ENCODE peak calls at places on chromosomes 12 and 14, in six cellular contexts. F is HFF-Myc, G is foreskin fibroblast, V is psoas muscle, N is Panc1, H is PC-3. E is an unnamed sample.

GRCh38 chr12:69900720-69901131 is 75.7 kb downstream of the MYRFL start:
- DNase-seq in G (peak), H (peak), V (peak), F (peak), N (no peak), E (peak)

GRCh38 chr12:50188280-50188781 is 21.2 kb upstream of the CERS5 start:
- DNase-seq in N (no peak), V (no peak), F (no peak), H (no peak), G (peak), E (peak)

GRCh38 chr14:77062261-77062660 is 33.8 kb upstream of the IRF2BPL start:
- DNase-seq in V (no peak), N (no peak), G (no peak), F (no peak), H (no peak), E (no peak)

GRCh38 chr12:55044135-55044534 is 24.4 kb downstream of the NEUROD4 start:
- DNase-seq in H (no peak), G (no peak), N (no peak), V (no peak), F (no peak), E (no peak)

GRCh38 chr14:92490239-92490959 is 23.2 kb upstream of the RIN3 start:
- DNase-seq in N (no peak), G (no peak), F (no peak), V (no peak), H (no peak), E (no peak)

GRCh38 chr14:67524152-67524963 is 8.7 kb upstream of the PLEKHH1 start:
- DNase-seq in F (no peak), H (peak), N (no peak), G (no peak), V (no peak), E (peak)

GRCh38 chr12:7994731-7995205 is 37.7 kb upstream of the FOXJ2 start:
- DNase-seq in V (no peak), H (peak), G (peak), F (peak), N (no peak), E (peak)

GRCh38 chr14:50773632-50774541 is 57.1 kb downstream of the NIN start:
- DNase-seq in H (peak), G (peak), V (peak), F (peak), N (peak), E (peak)

GRCh38 chr12:132131229-132131628 is 12.9 kb downstream of the DDX51 start:
- DNase-seq in V (no peak), H (no peak), N (no peak), G (no peak), F (no peak), E (no peak)

GRCh38 chr12:104790296-104791125 is 167.6 kb downstream of the SLC41A2 start:
- DNase-seq in V (peak), N (peak), F (no peak), H (peak), G (peak), E (peak)

GRCh38 chr14:71799831-71800230 is 132.4 kb upstream of the RGS6 start:
- DNase-seq in V (no peak), G (no peak), F (no peak), N (no peak), H (no peak), E (no peak)

GRCh38 chr12:105948331-105948730 is 190.4 kb downstream of the NUAK1 start:
- DNase-seq in G (peak), H (peak), N (no peak), V (no peak), F (no peak), E (peak)

GRCh38 chr12:41552507-41553047 is 364.5 kb downstream of the PDZRN4 start:
- DNase-seq in G (no peak), F (peak), V (no peak), N (no peak), H (peak), E (no peak)

GRCh38 chr14:67719866-67720265 is 18.2 kb downstream of the RDH12 start:
- DNase-seq in F (no peak), V (no peak), G (no peak), N (no peak), H (no peak), E (no peak)

GRCh38 chr12:88153959-88154358 is 11.9 kb downstream of the TMTC3 start:
- DNase-seq in N (no peak), G (peak), V (no peak), H (peak), F (peak), E (peak)

GRCh38 chr12:6891637-6892036 is 13.0 kb upstream of the LRRC23 start:
- DNase-seq in F (no peak), V (no peak), N (no peak), H (no peak), G (no peak), E (no peak)

GRCh38 chr12:6887460-6887859 is 14.4 kb upstream of the SPSB2 start:
- DNase-seq in G (no peak), H (no peak), N (no peak), F (no peak), V (no peak), E (no peak)

GRCh38 chr12:6884539-6884938 is 11.4 kb upstream of the SPSB2 start:
- DNase-seq in F (no peak), H (no peak), G (no peak), N (no peak), V (no peak), E (no peak)

GRCh38 chr12:6890789-6891624 is 13.6 kb upstream of the LRRC23 start:
- DNase-seq in F (peak), G (peak), H (peak), V (peak), N (no peak), E (peak)

GRCh38 chr12:6888360-6888759 is 15.3 kb upstream of the SPSB2 start:
- DNase-seq in H (no peak), G (no peak), V (no peak), F (no peak), N (no peak), E (no peak)
- H3K4me3 ChIP-seq in H (no peak), G (no peak), V (no peak), F (no peak), N (no peak), E (no peak)

DNA sequence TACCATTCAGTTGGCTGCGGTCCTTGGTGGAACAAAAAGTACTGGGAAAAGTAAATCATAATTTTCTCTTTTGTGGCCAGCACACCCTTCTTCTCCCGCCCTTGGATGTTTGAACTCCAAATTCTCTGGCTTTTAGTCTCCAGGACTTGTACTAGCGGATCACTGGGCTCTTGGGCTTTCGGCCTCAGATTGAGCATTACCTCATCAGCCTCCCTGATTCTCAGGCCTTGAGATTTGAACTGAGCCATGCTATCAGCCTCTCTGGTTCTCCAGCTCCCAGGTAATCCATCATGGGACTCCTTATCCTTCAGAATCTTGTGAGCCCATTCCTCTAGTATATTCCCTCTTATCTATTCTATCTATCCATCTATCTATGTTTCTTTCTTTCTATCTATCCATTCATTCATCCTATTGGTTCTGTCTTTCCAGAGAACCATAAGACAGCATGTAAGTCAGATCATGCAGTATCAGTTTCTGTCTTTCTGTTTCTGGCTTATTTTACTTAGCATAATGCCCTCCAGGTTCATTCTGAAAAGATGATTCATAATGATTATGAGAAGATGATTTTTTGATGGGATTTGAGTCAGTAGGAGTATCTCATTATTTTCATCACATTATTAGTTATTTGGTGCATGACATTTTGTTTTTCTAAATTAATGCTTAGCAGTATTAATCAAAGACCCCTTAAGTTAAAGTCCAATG is 814.9 kb downstream of the LRFN5 start:
- DNase-seq in G (no peak), N (no peak), F (no peak), V (no peak), H (peak), E (no peak)
- H3K4me3 ChIP-seq in G (no peak), N (no peak), F (no peak), V (no peak), H (no peak), E (no peak)

GRCh38 chr12:96473394-96474093 is 15.8 kb upstream of the CFAP54 start:
- DNase-seq in G (peak), N (no peak), H (no peak), F (no peak), V (no peak), E (no peak)
- H3K4me3 ChIP-seq in G (no peak), N (no peak), H (no peak), F (no peak), V (no peak), E (no peak)

GRCh38 chr14:105629886-105630215 is 103.5 kb downstream of the TMEM121 start:
- DNase-seq in V (no peak), F (no peak), G (no peak), N (no peak), H (no peak), E (no peak)
- H3K4me3 ChIP-seq in V (no peak), F (no peak), G (no peak), N (no peak), H (no peak), E (no peak)

GRCh38 chr14:32702088-32702487 is 236.6 kb upstream of the NPAS3 start:
- DNase-seq in V (no peak), H (no peak), N (no peak), F (no peak), G (no peak), E (no peak)

GRCh38 chr14:32701475-32701874 is 237.2 kb upstream of the NPAS3 start:
- DNase-seq in G (no peak), N (no peak), F (no peak), H (no peak), V (no peak), E (no peak)

GRCh38 chr14:32703246-32703645 is 235.4 kb upstream of the NPAS3 start:
- DNase-seq in N (no peak), H (no peak), G (peak), V (no peak), F (no peak), E (peak)

GRCh38 chr14:32698831-32699230 is 239.8 kb upstream of the NPAS3 start:
- DNase-seq in V (no peak), H (peak), F (no peak), N (no peak), G (peak), E (no peak)

DNA sequence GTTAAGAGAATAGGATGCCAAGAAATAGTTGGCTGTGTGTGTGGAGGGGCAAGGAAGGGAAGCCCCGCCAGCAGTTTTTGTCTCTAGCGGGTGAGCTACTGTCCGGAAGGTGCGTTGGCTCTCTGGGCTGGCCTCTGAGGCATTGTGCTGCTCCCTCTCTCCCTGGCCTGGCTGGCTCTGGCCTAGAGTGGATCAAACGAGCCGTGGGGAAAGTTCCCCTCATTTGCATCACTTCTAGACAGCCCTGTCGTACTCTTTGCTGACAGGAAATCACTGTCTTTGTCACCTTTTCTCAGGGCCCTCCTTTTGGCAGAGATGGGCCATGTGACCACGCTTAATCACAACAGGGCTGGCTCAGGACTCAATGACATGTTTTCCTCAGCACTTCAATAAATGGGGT is 236.1 kb upstream of the NPAS3 start:
- DNase-seq in V (peak), H (no peak), N (no peak), G (no peak), F (no peak), E (no peak)
- H3K4me3 ChIP-seq in V (no peak), H (no peak), N (no peak), G (no peak), F (no peak), E (no peak)

DNA sequence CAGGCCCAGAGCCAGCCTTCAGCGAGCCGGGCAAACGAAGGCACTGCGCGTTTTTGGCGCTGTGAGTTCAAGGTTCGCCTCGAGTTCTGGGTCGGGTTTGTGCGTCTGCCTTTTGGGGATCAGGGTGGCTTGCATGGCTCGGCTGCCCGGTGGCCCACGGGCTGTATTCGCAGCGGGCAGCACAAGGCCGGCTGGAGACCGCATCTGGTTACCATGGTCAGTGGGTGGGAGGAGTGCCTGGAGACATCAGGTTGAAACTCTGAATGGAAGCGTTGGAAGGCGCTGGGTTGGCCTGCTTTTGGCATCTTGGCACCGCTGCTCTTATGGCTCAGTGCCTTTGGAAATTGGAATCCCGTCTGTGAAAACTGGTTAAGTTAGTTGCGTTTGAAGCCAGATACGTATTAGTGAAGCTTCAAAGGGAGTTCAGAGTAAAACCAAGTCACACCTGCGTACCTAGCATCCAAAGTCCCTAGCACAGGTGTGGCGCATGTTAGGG is 50.9 kb downstream of the SNAPC1 start:
- DNase-seq in N (no peak), H (no peak), G (peak), F (no peak), V (no peak), E (no peak)
- H3K4me3 ChIP-seq in N (peak), H (peak), G (peak), F (peak), V (peak), E (peak)

GRCh38 chr12:47774664-47775063 is 1.6 kb downstream of the SLC48A1 start:
- DNase-seq in N (no peak), F (no peak), H (no peak), G (no peak), V (peak), E (no peak)

GRCh38 chr12:47777151-47777550 is 4.1 kb downstream of the SLC48A1 start:
- DNase-seq in H (no peak), F (no peak), N (no peak), G (no peak), V (no peak), E (no peak)

GRCh38 chr12:47776471-47777143 is 3.6 kb downstream of the SLC48A1 start:
- DNase-seq in H (no peak), V (no peak), F (no peak), N (no peak), G (peak), E (peak)

GRCh38 chr12:47773858-47774580 is 981 bp downstream of the SLC48A1 start:
- DNase-seq in H (peak), N (no peak), V (no peak), F (no peak), G (no peak), E (no peak)

DNA sequence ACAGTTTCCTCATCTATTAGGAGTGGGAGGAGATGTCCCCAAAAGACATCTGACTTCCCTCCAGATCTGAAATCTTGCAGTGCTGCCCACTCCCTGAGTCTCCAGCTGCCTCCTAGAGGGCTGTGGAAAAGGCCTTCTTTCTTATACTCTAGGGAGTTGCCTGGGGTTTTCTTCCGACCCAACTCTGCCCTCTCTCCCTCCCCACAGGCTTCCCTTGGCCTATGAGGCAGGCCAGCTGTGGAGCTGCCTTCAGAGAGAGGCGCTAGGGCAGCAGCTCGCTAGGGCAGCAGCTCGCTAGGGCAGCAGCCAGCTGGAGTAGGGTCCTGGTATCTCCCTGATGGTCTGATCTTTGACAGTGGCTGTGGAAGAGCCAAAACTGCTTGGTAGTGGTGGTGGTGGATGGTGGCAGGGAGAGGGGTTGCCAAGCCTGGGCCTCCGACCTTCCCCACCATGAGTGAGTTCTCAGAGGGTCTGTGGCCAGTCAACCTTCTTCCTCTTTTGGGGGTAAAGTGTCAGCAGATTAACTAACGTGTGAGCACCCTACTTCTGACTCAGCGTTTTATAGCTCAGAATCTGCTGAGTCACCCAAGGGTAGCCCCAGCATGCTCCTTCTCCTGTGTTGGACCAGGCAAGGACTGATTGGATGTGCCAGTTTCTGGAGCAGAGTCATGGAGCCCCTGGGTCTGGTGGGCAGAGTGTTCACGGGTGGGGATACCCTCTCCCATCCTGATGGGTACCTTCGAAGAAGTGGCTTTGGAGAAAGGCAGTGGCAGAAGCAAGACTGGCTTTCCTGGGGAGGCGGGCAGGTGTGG is 2.3 kb downstream of the SLC48A1 start:
- DNase-seq in H (peak), F (no peak), N (no peak), G (peak), V (peak), E (peak)
- H3K4me3 ChIP-seq in H (no peak), F (no peak), N (no peak), G (no peak), V (peak), E (no peak)